ENCODE peak calls at places on chromosome 20, in five cellular contexts. F is Caki2, B is aorta, M is T-cell, X is NCI-H1436. O is an unnamed sample.

GRCh38 chr20:49603209-49603627 is 35.3 kb upstream of the PTGIS start:
- DNase-seq in F (no peak), B (no peak), M (no peak), X (no peak), O (no peak)

GRCh38 chr20:9889270-9889981 is 50.5 kb upstream of the PAK5 start:
- DNase-seq in F (peak), B (no peak), M (no peak), X (no peak), O (no peak)

GRCh38 chr20:32837157-32837556 is 17.4 kb downstream of the MAPRE1 start:
- DNase-seq in F (no peak), B (no peak), M (no peak), X (no peak), O (no peak)

GRCh38 chr20:43538855-43539700 is 19.7 kb upstream of the SGK2 start:
- DNase-seq in F (no peak), B (no peak), M (no peak), X (no peak), O (no peak)

GRCh38 chr20:17638835-17639407 is 43.1 kb downstream of the RRBP1 start:
- DNase-seq in F (no peak), B (no peak), M (no peak), X (no peak), O (no peak)

GRCh38 chr20:7748624-7749023 is 191.6 kb downstream of the HAO1 start:
- DNase-seq in F (no peak), B (no peak), M (no peak), X (no peak), O (no peak)

GRCh38 chr20:64219202-64219601 is 36.3 kb upstream of the PCMTD2 start:
- DNase-seq in F (no peak), B (no peak), M (no peak), X (no peak), O (no peak)

GRCh38 chr20:10218536-10219451 is at the start of gene SNAP25:
- DNase-seq in F (peak), B (peak), M (no peak), X (peak), O (peak)

GRCh38 chr20:11072982-11073381 is 399.2 kb upstream of the JAG1 start:
- DNase-seq in F (no peak), B (no peak), M (no peak), X (no peak), O (no peak)

GRCh38 chr20:17622851-17623508 is 53.1 kb downstream of the DSTN start:
- DNase-seq in F (no peak), B (peak), M (no peak), X (no peak), O (no peak)

GRCh38 chr20:59469266-59470252 is 134.8 kb upstream of the PHACTR3 start:
- DNase-seq in F (no peak), B (no peak), M (no peak), X (no peak), O (no peak)

GRCh38 chr20:49891486-49891885 is 23.8 kb downstream of the SPATA2 start:
- DNase-seq in F (no peak), B (peak), M (no peak), X (no peak), O (no peak)

GRCh38 chr20:1792274-1792673 is 102.9 kb upstream of the SIRPA start:
- DNase-seq in F (no peak), B (no peak), M (no peak), X (no peak), O (no peak)

GRCh38 chr20:4699957-4700356 is 21.8 kb upstream of the PRND start:
- DNase-seq in F (no peak), B (no peak), M (no peak), X (no peak), O (no peak)

GRCh38 chr20:52972190-52972937 is at the start of gene TSHZ2:
- DNase-seq in F (peak), B (peak), M (peak), X (peak), O (peak)

GRCh38 chr20:58127731-58128130 is 100.7 kb downstream of the ANKRD60 start:
- DNase-seq in F (no peak), B (peak), M (no peak), X (no peak), O (no peak)

GRCh38 chr20:32626859-32627636 is 41.9 kb upstream of the NOL4L start:
- DNase-seq in F (no peak), B (no peak), M (no peak), X (peak), O (peak)

GRCh38 chr20:43942661-43943285 is 28.1 kb downstream of the TOX2 start:
- DNase-seq in F (peak), B (peak), M (no peak), X (no peak), O (peak)

GRCh38 chr20:38113401-38114325 is 51.4 kb downstream of the TGM2 start:
- DNase-seq in F (peak), B (no peak), M (no peak), X (no peak), O (no peak)

GRCh38 chr20:51318058-51318960 is 224.2 kb downstream of the NFATC2 start:
- DNase-seq in F (no peak), B (no peak), M (peak), X (peak), O (no peak)

GRCh38 chr20:56453347-56453746 is 15.1 kb upstream of the RTF2 start:
- DNase-seq in F (no peak), B (no peak), M (no peak), X (no peak), O (no peak)

GRCh38 chr20:45407067-45407745 is 883 bp upstream of the DBNDD2 start:
- DNase-seq in F (no peak), B (peak), M (no peak), X (no peak), O (no peak)

GRCh38 chr20:33076662-33077398 is 2.6 kb upstream of the BPIFB4 start:
- DNase-seq in F (peak), B (no peak), M (no peak), X (no peak), O (no peak)

GRCh38 chr20:891121-892080 is 24.7 kb downstream of the ANGPT4 start:
- DNase-seq in F (peak), B (peak), M (no peak), X (no peak), O (no peak)

GRCh38 chr20:56537997-56538396 is 5.0 kb downstream of the FAM209B start:
- DNase-seq in F (no peak), B (no peak), M (no peak), X (no peak), O (no peak)

GRCh38 chr20:37522258-37523011 is 1.4 kb downstream of the NNAT start:
- DNase-seq in F (no peak), B (no peak), M (no peak), X (no peak), O (peak)

GRCh38 chr20:38617011-38617829 is 15.6 kb downstream of the ARHGAP40 start:
- DNase-seq in F (peak), B (no peak), M (no peak), X (no peak), O (no peak)

GRCh38 chr20:7741866-7742265 is 198.4 kb downstream of the HAO1 start:
- DNase-seq in F (no peak), B (no peak), M (no peak), X (no peak), O (no peak)

GRCh38 chr20:58649288-58650180 is 1.5 kb upstream of the STX16 start:
- DNase-seq in F (no peak), B (no peak), M (no peak), X (no peak), O (no peak)

GRCh38 chr20:57013741-57014140 is 252.7 kb downstream of the BMP7 start:
- DNase-seq in F (no peak), B (no peak), M (no peak), X (no peak), O (no peak)

GRCh38 chr20:17615645-17616479 is 46.0 kb downstream of the DSTN start:
- DNase-seq in F (no peak), B (peak), M (no peak), X (no peak), O (peak)

GRCh38 chr20:10783660-10784336 is 110.0 kb upstream of the JAG1 start:
- DNase-seq in F (peak), B (no peak), M (no peak), X (no peak), O (no peak)

GRCh38 chr20:53829706-53830521 is 236.3 kb upstream of the ZNF217 start:
- DNase-seq in F (peak), B (no peak), M (no peak), X (no peak), O (no peak)